ENCODE peak calls at places on chromosomes 2 and 18, in eight cellular contexts. One of them, this sample, is unnamed.
A peak's percentile ranks its signal among the peaks of the same experiment; 100 is the strongest.

GRCh38 chr2:29921560-29921915 is at the start of gene ALK:
- DNase-seq in mesenchymal stem cell: peak; percentile 48
- DNase-seq in GM23248: peak; percentile 93
- DNase-seq in fibroblast of lung: peak; percentile 43
- DNase-seq in hepatocyte: peak; percentile 96
- DNase-seq in endothelial cell of umbilical vein: peak; percentile 58
- DNase-seq in HepG2: peak; percentile 13
- DNase-seq in IMR-90: peak; percentile 59
- DNase-seq in this sample: peak; percentile 74

GRCh38 chr2:235170016-235170415 is 218.2 kb downstream of the SH3BP4 start:
- DNase-seq in endothelial cell of umbilical vein: no peak
- DNase-seq in IMR-90: peak; percentile 43
- DNase-seq in HepG2: no peak
- DNase-seq in mesenchymal stem cell: peak; percentile 61
- DNase-seq in fibroblast of lung: peak; percentile 37
- DNase-seq in hepatocyte: no peak
- DNase-seq in GM23248: peak; percentile 92
- DNase-seq in this sample: peak; percentile 48

GRCh38 chr18:58998421-58999203 is 133.9 kb downstream of the ZNF532 start:
- DNase-seq in mesenchymal stem cell: peak; percentile 68
- DNase-seq in HepG2: no peak
- DNase-seq in IMR-90: peak; percentile 70
- DNase-seq in fibroblast of lung: peak; percentile 44
- DNase-seq in hepatocyte: no peak
- DNase-seq in GM23248: peak; percentile 95
- DNase-seq in endothelial cell of umbilical vein: no peak
- DNase-seq in this sample: peak; percentile 84

GRCh38 chr2:501130-501529 is 176.1 kb downstream of the TMEM18 start:
- DNase-seq in hepatocyte: no peak
- DNase-seq in GM23248: peak; percentile 1
- DNase-seq in endothelial cell of umbilical vein: no peak
- DNase-seq in HepG2: no peak
- DNase-seq in IMR-90: no peak
- DNase-seq in fibroblast of lung: no peak
- DNase-seq in mesenchymal stem cell: no peak
- DNase-seq in this sample: no peak

GRCh38 chr2:169704160-169704713 is 10.0 kb downstream of the PHOSPHO2 start:
- DNase-seq in fibroblast of lung: no peak
- DNase-seq in HepG2: no peak
- DNase-seq in mesenchymal stem cell: no peak
- DNase-seq in GM23248: no peak
- DNase-seq in IMR-90: no peak
- DNase-seq in hepatocyte: no peak
- DNase-seq in endothelial cell of umbilical vein: no peak
- DNase-seq in this sample: no peak

GRCh38 chr2:180040146-180040925 is 33.2 kb upstream of the CWC22 start:
- DNase-seq in endothelial cell of umbilical vein: no peak
- DNase-seq in HepG2: no peak
- DNase-seq in hepatocyte: no peak
- DNase-seq in GM23248: peak; percentile 90
- DNase-seq in fibroblast of lung: peak; percentile 99
- DNase-seq in IMR-90: peak; percentile 97
- DNase-seq in mesenchymal stem cell: peak; percentile 56
- DNase-seq in this sample: peak; percentile 98

GRCh38 chr2:238143239-238143951 is 4.9 kb downstream of the KLHL30 start:
- DNase-seq in GM23248: peak; percentile 89
- DNase-seq in HepG2: no peak
- DNase-seq in hepatocyte: no peak
- DNase-seq in endothelial cell of umbilical vein: no peak
- DNase-seq in mesenchymal stem cell: peak; percentile 55
- DNase-seq in IMR-90: peak; percentile 47
- DNase-seq in fibroblast of lung: peak; percentile 35
- DNase-seq in this sample: no peak

GRCh38 chr2:86360781-86361180 is 23.4 kb upstream of the REEP1 start:
- DNase-seq in hepatocyte: no peak
- DNase-seq in IMR-90: no peak
- DNase-seq in HepG2: no peak
- DNase-seq in endothelial cell of umbilical vein: no peak
- DNase-seq in GM23248: no peak
- DNase-seq in mesenchymal stem cell: no peak
- DNase-seq in fibroblast of lung: no peak
- DNase-seq in this sample: no peak

GRCh38 chr2:195486987-195487644 is 169.9 kb upstream of the SLC39A10 start:
- DNase-seq in hepatocyte: peak; percentile 40
- DNase-seq in mesenchymal stem cell: peak; percentile 68
- DNase-seq in endothelial cell of umbilical vein: no peak
- DNase-seq in IMR-90: peak; percentile 81
- DNase-seq in GM23248: peak; percentile 68
- DNase-seq in HepG2: no peak
- DNase-seq in fibroblast of lung: peak; percentile 79
- DNase-seq in this sample: peak; percentile 79

GRCh38 chr2:98704499-98705332 is 26.2 kb downstream of the MGAT4A start:
- DNase-seq in fibroblast of lung: no peak
- DNase-seq in HepG2: peak; percentile 79
- DNase-seq in IMR-90: no peak
- DNase-seq in hepatocyte: peak; percentile 64
- DNase-seq in endothelial cell of umbilical vein: no peak
- DNase-seq in mesenchymal stem cell: no peak
- DNase-seq in GM23248: no peak
- DNase-seq in this sample: no peak

GRCh38 chr2:121319941-121320340 is 34.9 kb upstream of the TFCP2L1 start:
- DNase-seq in endothelial cell of umbilical vein: no peak
- DNase-seq in hepatocyte: no peak
- DNase-seq in fibroblast of lung: no peak
- DNase-seq in GM23248: no peak
- DNase-seq in IMR-90: no peak
- DNase-seq in mesenchymal stem cell: no peak
- DNase-seq in HepG2: no peak
- DNase-seq in this sample: no peak

GRCh38 chr2:106157416-106157815 is 36.7 kb downstream of the UXS1 start:
- DNase-seq in GM23248: no peak
- DNase-seq in hepatocyte: no peak
- DNase-seq in IMR-90: no peak
- DNase-seq in endothelial cell of umbilical vein: no peak
- DNase-seq in HepG2: no peak
- DNase-seq in fibroblast of lung: no peak
- DNase-seq in mesenchymal stem cell: no peak
- DNase-seq in this sample: no peak

GRCh38 chr18:68817584-68817983 is 19.7 kb downstream of the CCDC102B start:
- DNase-seq in endothelial cell of umbilical vein: no peak
- DNase-seq in fibroblast of lung: peak; percentile 56
- DNase-seq in mesenchymal stem cell: peak; percentile 58
- DNase-seq in IMR-90: peak; percentile 84
- DNase-seq in GM23248: peak; percentile 68
- DNase-seq in hepatocyte: no peak
- DNase-seq in HepG2: no peak
- DNase-seq in this sample: peak; percentile 71

GRCh38 chr2:217538719-217539118 is 464.1 kb downstream of the TNS1 start:
- DNase-seq in hepatocyte: no peak
- DNase-seq in HepG2: no peak
- DNase-seq in endothelial cell of umbilical vein: no peak
- DNase-seq in mesenchymal stem cell: no peak
- DNase-seq in IMR-90: no peak
- DNase-seq in GM23248: no peak
- DNase-seq in fibroblast of lung: no peak
- DNase-seq in this sample: peak; percentile 27

GRCh38 chr2:231715988-231716616 is 7.8 kb downstream of the PTMA start:
- DNase-seq in GM23248: peak; percentile 58
- DNase-seq in mesenchymal stem cell: peak; percentile 67
- DNase-seq in hepatocyte: no peak
- DNase-seq in fibroblast of lung: no peak
- DNase-seq in endothelial cell of umbilical vein: peak; percentile 35
- DNase-seq in IMR-90: peak; percentile 62
- DNase-seq in HepG2: no peak
- DNase-seq in this sample: no peak

GRCh38 chr18:48902023-48902855 is 48.5 kb downstream of the SMAD7 start:
- DNase-seq in mesenchymal stem cell: peak; percentile 84
- DNase-seq in HepG2: peak; percentile 86
- DNase-seq in hepatocyte: peak; percentile 90
- DNase-seq in fibroblast of lung: peak; percentile 89
- DNase-seq in endothelial cell of umbilical vein: peak; percentile 96
- DNase-seq in GM23248: peak; percentile 94
- DNase-seq in IMR-90: peak; percentile 91
- DNase-seq in this sample: peak; percentile 91

GRCh38 chr2:201280191-201281040 is 20.1 kb downstream of the CASP8 start:
- DNase-seq in GM23248: no peak
- DNase-seq in hepatocyte: no peak
- DNase-seq in mesenchymal stem cell: no peak
- DNase-seq in fibroblast of lung: no peak
- DNase-seq in IMR-90: no peak
- DNase-seq in endothelial cell of umbilical vein: peak; percentile 75
- DNase-seq in HepG2: no peak
- DNase-seq in this sample: no peak
- H2AFZ ChIP-seq in GM23248: no peak overlapping the region
- H2AFZ ChIP-seq in hepatocyte: no peak overlapping the region
- H2AFZ ChIP-seq in mesenchymal stem cell: no peak overlapping the region
- H2AFZ ChIP-seq in fibroblast of lung: no peak overlapping the region
- H2AFZ ChIP-seq in IMR-90: no peak overlapping the region
- H2AFZ ChIP-seq in endothelial cell of umbilical vein: no peak overlapping the region
- H2AFZ ChIP-seq in HepG2: no peak overlapping the region
- H2AFZ ChIP-seq in this sample: no peak overlapping the region

GRCh38 chr18:2927745-2928144 is 80.9 kb downstream of the EMILIN2 start:
- DNase-seq in hepatocyte: no peak
- DNase-seq in endothelial cell of umbilical vein: no peak
- DNase-seq in HepG2: no peak
- DNase-seq in GM23248: no peak
- DNase-seq in fibroblast of lung: no peak
- DNase-seq in mesenchymal stem cell: no peak
- DNase-seq in IMR-90: no peak
- DNase-seq in this sample: no peak
- H3K36me3 ChIP-seq in hepatocyte: no peaks in the 10 kb centered on the region
- H3K36me3 ChIP-seq in endothelial cell of umbilical vein: peaks cover 24% of the 10 kb centered on the region
- H3K36me3 ChIP-seq in HepG2: peaks cover 97% of the 10 kb centered on the region
- H3K36me3 ChIP-seq in GM23248: peaks cover 37% of the 10 kb centered on the region
- H3K36me3 ChIP-seq in fibroblast of lung: peaks cover 35% of the 10 kb centered on the region
- H3K36me3 ChIP-seq in mesenchymal stem cell: peaks cover 95% of the 10 kb centered on the region
- H3K36me3 ChIP-seq in IMR-90: peaks cover 55% of the 10 kb centered on the region
- H3K36me3 ChIP-seq in this sample: peaks cover 26% of the 10 kb centered on the region

GRCh38 chr2:25241452-25241851 is 73.1 kb upstream of the POMC start:
- DNase-seq in IMR-90: no peak
- DNase-seq in GM23248: no peak
- DNase-seq in endothelial cell of umbilical vein: no peak
- DNase-seq in fibroblast of lung: no peak
- DNase-seq in mesenchymal stem cell: no peak
- DNase-seq in hepatocyte: no peak
- DNase-seq in HepG2: no peak
- DNase-seq in this sample: no peak

GRCh38 chr2:25246558-25247290 is 78.3 kb upstream of the POMC start:
- DNase-seq in endothelial cell of umbilical vein: no peak
- DNase-seq in hepatocyte: no peak
- DNase-seq in HepG2: no peak
- DNase-seq in IMR-90: no peak
- DNase-seq in mesenchymal stem cell: no peak
- DNase-seq in GM23248: no peak
- DNase-seq in fibroblast of lung: no peak
- DNase-seq in this sample: no peak

GRCh38 chr2:25245141-25245540 is 76.8 kb upstream of the POMC start:
- DNase-seq in IMR-90: no peak
- DNase-seq in GM23248: no peak
- DNase-seq in fibroblast of lung: no peak
- DNase-seq in hepatocyte: no peak
- DNase-seq in endothelial cell of umbilical vein: no peak
- DNase-seq in HepG2: no peak
- DNase-seq in mesenchymal stem cell: no peak
- DNase-seq in this sample: no peak

GRCh38 chr2:25246001-25246400 is 77.6 kb upstream of the POMC start:
- DNase-seq in GM23248: no peak
- DNase-seq in hepatocyte: no peak
- DNase-seq in IMR-90: no peak
- DNase-seq in fibroblast of lung: no peak
- DNase-seq in mesenchymal stem cell: no peak
- DNase-seq in HepG2: no peak
- DNase-seq in endothelial cell of umbilical vein: no peak
- DNase-seq in this sample: no peak

GRCh38 chr2:25243995-25244394 is 75.6 kb upstream of the POMC start:
- DNase-seq in GM23248: no peak
- DNase-seq in hepatocyte: no peak
- DNase-seq in fibroblast of lung: no peak
- DNase-seq in IMR-90: no peak
- DNase-seq in HepG2: no peak
- DNase-seq in mesenchymal stem cell: no peak
- DNase-seq in endothelial cell of umbilical vein: no peak
- DNase-seq in this sample: no peak
- H3K27ac ChIP-seq in GM23248: no peak overlapping the region
- H3K27ac ChIP-seq in hepatocyte: no peak overlapping the region
- H3K27ac ChIP-seq in fibroblast of lung: no peak overlapping the region
- H3K27ac ChIP-seq in IMR-90: no peak overlapping the region
- H3K27ac ChIP-seq in HepG2: no peak overlapping the region
- H3K27ac ChIP-seq in mesenchymal stem cell: no peak overlapping the region
- H3K27ac ChIP-seq in endothelial cell of umbilical vein: no peak overlapping the region
- H3K27ac ChIP-seq in this sample: no peak overlapping the region

GRCh38 chr2:182358601-182359000 is 68.2 kb downstream of the PDE1A start:
- DNase-seq in IMR-90: no peak
- DNase-seq in hepatocyte: no peak
- DNase-seq in fibroblast of lung: no peak
- DNase-seq in GM23248: no peak
- DNase-seq in endothelial cell of umbilical vein: no peak
- DNase-seq in HepG2: no peak
- DNase-seq in mesenchymal stem cell: peak; percentile 58
- DNase-seq in this sample: no peak

GRCh38 chr2:182360663-182361260 is 66.1 kb downstream of the PDE1A start:
- DNase-seq in mesenchymal stem cell: peak; percentile 58
- DNase-seq in GM23248: no peak
- DNase-seq in fibroblast of lung: no peak
- DNase-seq in hepatocyte: no peak
- DNase-seq in IMR-90: no peak
- DNase-seq in endothelial cell of umbilical vein: no peak
- DNase-seq in HepG2: no peak
- DNase-seq in this sample: no peak

GRCh38 chr2:182359027-182360011 is 67.5 kb downstream of the PDE1A start:
- DNase-seq in fibroblast of lung: peak; percentile 80
- DNase-seq in mesenchymal stem cell: peak; percentile 95
- DNase-seq in HepG2: no peak
- DNase-seq in GM23248: no peak
- DNase-seq in hepatocyte: no peak
- DNase-seq in IMR-90: peak; percentile 72
- DNase-seq in endothelial cell of umbilical vein: peak; percentile 26
- DNase-seq in this sample: peak; percentile 56

GRCh38 chr2:182361477-182361876 is 65.4 kb downstream of the PDE1A start:
- DNase-seq in GM23248: no peak
- DNase-seq in IMR-90: no peak
- DNase-seq in hepatocyte: no peak
- DNase-seq in HepG2: no peak
- DNase-seq in endothelial cell of umbilical vein: no peak
- DNase-seq in fibroblast of lung: no peak
- DNase-seq in mesenchymal stem cell: no peak
- DNase-seq in this sample: no peak

DNA sequence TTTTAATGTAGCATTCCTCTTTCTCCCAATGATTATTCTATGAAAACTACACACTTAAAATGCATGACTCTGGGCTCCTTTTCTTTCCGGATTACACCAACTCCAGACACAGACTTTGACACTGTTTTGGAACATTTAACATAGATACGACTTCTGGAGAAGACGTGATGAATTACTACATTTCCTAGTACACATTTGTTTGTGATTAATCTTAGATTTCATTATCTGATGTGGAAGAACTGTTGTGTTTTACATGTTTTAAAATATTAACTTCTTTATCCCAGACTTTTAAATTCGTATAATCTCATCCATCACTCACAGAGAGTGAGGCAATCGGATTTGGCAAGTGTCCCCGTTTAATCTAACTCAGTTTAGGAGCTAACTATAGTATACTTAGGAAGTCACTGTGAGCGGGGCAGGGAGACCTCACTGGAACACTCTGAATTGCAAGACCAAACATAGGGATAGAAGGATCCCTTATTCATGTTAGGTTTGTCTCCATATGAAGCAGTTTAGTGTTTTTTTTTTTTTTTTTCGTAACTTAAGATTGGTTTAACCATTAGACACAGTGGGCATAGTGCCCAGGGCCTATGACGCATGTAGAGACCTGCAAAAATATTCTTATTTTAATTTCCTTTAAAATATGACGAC is 66.7 kb downstream of the PDE1A start:
- DNase-seq in HepG2: no peak
- DNase-seq in endothelial cell of umbilical vein: no peak
- DNase-seq in fibroblast of lung: peak; percentile 93
- DNase-seq in IMR-90: peak; percentile 79
- DNase-seq in mesenchymal stem cell: peak; percentile 90
- DNase-seq in GM23248: peak; percentile 39
- DNase-seq in hepatocyte: peak; percentile 14
- DNase-seq in this sample: peak; percentile 62
- H2AFZ ChIP-seq in HepG2: no peak overlapping the region
- H2AFZ ChIP-seq in endothelial cell of umbilical vein: no peak overlapping the region
- H2AFZ ChIP-seq in fibroblast of lung: no peak overlapping the region
- H2AFZ ChIP-seq in IMR-90: no peak overlapping the region
- H2AFZ ChIP-seq in mesenchymal stem cell: no peak overlapping the region
- H2AFZ ChIP-seq in GM23248: peak overlapping the region; percentile 57
- H2AFZ ChIP-seq in hepatocyte: no peak overlapping the region
- H2AFZ ChIP-seq in this sample: no peak overlapping the region